ENCODE peak calls at places on chromosome 19, in four cellular contexts. W, D, V and Y are unnamed samples.

GRCh38 chr19:50548191-50549058 is 19.8 kb downstream of the LRRC4B start:
- DNase-seq in W (no peak), D (no peak), V (no peak), Y (no peak)

GRCh38 chr19:1445932-1446712 is 3.8 kb upstream of the APC2 start:
- DNase-seq in W (no peak), D (peak), V (no peak), Y (peak)

GRCh38 chr19:55809381-55810058 is 22.3 kb downstream of the NLRP11 start:
- DNase-seq in W (peak), D (peak), V (peak), Y (peak)

GRCh38 chr19:16233836-16234551 is 36.3 kb downstream of the AP1M1 start:
- DNase-seq in W (no peak), D (no peak), V (no peak), Y (peak)

GRCh38 chr19:46213156-46213555 is 16.4 kb upstream of the IGFL1 start:
- DNase-seq in W (no peak), D (no peak), V (no peak), Y (no peak)

GRCh38 chr19:335486-336066 is 9.0 kb downstream of the MIER2 start:
- DNase-seq in W (no peak), D (no peak), V (no peak), Y (no peak)

GRCh38 chr19:48044561-48044960 is 682 bp upstream of the CABP5 start:
- DNase-seq in W (no peak), D (no peak), V (no peak), Y (no peak)

GRCh38 chr19:33304760-33305647 is 2.7 kb upstream of the CEBPA start:
- DNase-seq in W (no peak), D (peak), V (peak), Y (no peak)

GRCh38 chr19:4267101-4267900 is 11.8 kb upstream of the SHD start:
- DNase-seq in W (peak), D (peak), V (peak), Y (peak)

GRCh38 chr19:38482496-38482895 is 49.0 kb downstream of the RYR1 start:
- DNase-seq in W (no peak), D (no peak), V (no peak), Y (no peak)

GRCh38 chr19:55252760-55253159 is 6.1 kb downstream of the PPP6R1 start:
- DNase-seq in W (no peak), D (no peak), V (no peak), Y (no peak)

GRCh38 chr19:10516671-10517286 is 468 bp downstream of the S1PR5 start:
- DNase-seq in W (no peak), D (no peak), V (no peak), Y (no peak)
- TF ChIP-seq MAX in W (no peak), D (no peak), V (no peak), Y (no peak)

DNA sequence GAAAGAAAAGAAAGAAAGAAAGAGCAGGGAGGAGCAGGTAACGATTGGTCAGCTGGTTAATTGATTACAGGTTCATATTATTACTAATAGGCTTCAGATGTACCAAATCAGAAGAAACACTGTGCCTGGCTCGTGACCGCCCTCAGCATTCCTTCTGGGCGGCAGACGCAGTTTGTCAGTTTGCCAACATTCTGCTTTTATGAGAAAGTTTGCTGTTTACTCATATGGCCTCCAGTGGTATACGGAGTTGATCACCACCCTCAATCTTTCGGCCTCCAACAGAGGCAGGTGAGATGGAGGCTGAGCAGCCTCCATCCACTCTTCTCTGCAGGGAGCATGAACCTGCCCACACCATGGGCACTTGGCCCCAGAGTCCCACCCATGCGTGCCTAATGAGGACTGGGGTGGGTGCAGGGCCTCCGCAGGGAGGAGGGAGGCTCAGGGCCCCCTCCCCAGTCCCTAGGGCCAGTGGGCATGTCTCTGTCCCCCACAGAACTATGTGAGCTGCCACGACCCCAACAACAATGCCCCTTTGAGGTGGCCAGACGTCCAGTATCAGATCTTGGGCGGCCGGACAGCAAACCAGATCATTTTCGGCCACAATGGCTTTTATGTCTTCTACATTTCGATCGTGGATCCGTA is 8.8 kb downstream of the PRR22 start:
- DNase-seq in W (no peak), D (no peak), V (no peak), Y (no peak)
- TF ChIP-seq ELF1 in W (no peak), D (no peak), V (no peak), Y (no peak)

GRCh38 chr19:2636142-2636896 is 66.2 kb downstream of the GNG7 start:
- DNase-seq in W (no peak), D (no peak), V (no peak), Y (no peak)
- TF ChIP-seq MAX in W (no peak), D (no peak), V (no peak), Y (no peak)

GRCh38 chr19:57338798-57339378 is 12.2 kb upstream of the ZNF304 start:
- DNase-seq in W (no peak), D (no peak), V (no peak), Y (no peak)
- TF ChIP-seq ELF1 in W (no peak), D (no peak), V (no peak), Y (no peak)

GRCh38 chr19:19488041-19488874 is 27.1 kb downstream of the TSSK6 start:
- DNase-seq in W (no peak), D (peak), V (no peak), Y (peak)

GRCh38 chr19:19491321-19492025 is 23.9 kb downstream of the TSSK6 start:
- DNase-seq in W (no peak), D (no peak), V (no peak), Y (no peak)

GRCh38 chr19:19488875-19489690 is 26.3 kb downstream of the TSSK6 start:
- DNase-seq in W (peak), D (peak), V (peak), Y (peak)

GRCh38 chr19:19490247-19490968 is 24.9 kb downstream of the TSSK6 start:
- DNase-seq in W (peak), D (peak), V (peak), Y (peak)

GRCh38 chr19:19489804-19490204 is 25.5 kb downstream of the TSSK6 start:
- DNase-seq in W (no peak), D (no peak), V (no peak), Y (no peak)
- TF ChIP-seq MAX in W (no peak), D (no peak), V (no peak), Y (no peak)